ENCODE peak calls at places on chromosomes 12 and 14, in four cellular contexts. One of them, this sample, is unnamed.

GRCh38 chr12:16329594-16329993 is 17.9 kb upstream of the MGST1 start:
- DNase-seq in body of pancreas: no peak
- DNase-seq in A549: no peak
- DNase-seq in heart right ventricle: no peak
- DNase-seq in this sample: peak

GRCh38 chr12:63916561-63917476 is 72.3 kb downstream of the SRGAP1 start:
- DNase-seq in heart right ventricle: no peak
- DNase-seq in A549: peak
- DNase-seq in body of pancreas: no peak
- DNase-seq in this sample: peak

GRCh38 chr14:26381405-26381804 is 216.4 kb downstream of the NOVA1 start:
- DNase-seq in A549: no peak
- DNase-seq in body of pancreas: no peak
- DNase-seq in heart right ventricle: no peak
- DNase-seq in this sample: no peak

GRCh38 chr12:10033783-10034381 is 3.4 kb downstream of the CLEC9A start:
- DNase-seq in A549: no peak
- DNase-seq in body of pancreas: no peak
- DNase-seq in heart right ventricle: no peak
- DNase-seq in this sample: peak

GRCh38 chr14:101191086-101191881 is 287.8 kb upstream of the RTL1 start:
- DNase-seq in body of pancreas: no peak
- DNase-seq in heart right ventricle: no peak
- DNase-seq in A549: no peak
- DNase-seq in this sample: no peak

GRCh38 chr14:47227051-47227600 is 448.3 kb downstream of the MDGA2 start:
- DNase-seq in body of pancreas: no peak
- DNase-seq in A549: no peak
- DNase-seq in heart right ventricle: no peak
- DNase-seq in this sample: no peak

GRCh38 chr12:30278401-30278800 is 417.3 kb downstream of the IPO8 start:
- DNase-seq in A549: no peak
- DNase-seq in body of pancreas: no peak
- DNase-seq in heart right ventricle: no peak
- DNase-seq in this sample: no peak

GRCh38 chr12:24455811-24456210 is 493.1 kb downstream of the BCAT1 start:
- DNase-seq in body of pancreas: no peak
- DNase-seq in heart right ventricle: no peak
- DNase-seq in A549: no peak
- DNase-seq in this sample: no peak

GRCh38 chr12:121009744-121010143 is 6.5 kb downstream of the C12orf43 start:
- DNase-seq in body of pancreas: peak
- DNase-seq in A549: peak
- DNase-seq in heart right ventricle: no peak
- DNase-seq in this sample: peak

GRCh38 chr12:10397311-10397710 is 7.5 kb upstream of the KLRK1 start:
- DNase-seq in heart right ventricle: no peak
- DNase-seq in A549: no peak
- DNase-seq in body of pancreas: no peak
- DNase-seq in this sample: no peak

GRCh38 chr12:64273527-64274403 is 51.7 kb upstream of the KICS2 start:
- DNase-seq in heart right ventricle: no peak
- DNase-seq in A549: peak
- DNase-seq in body of pancreas: no peak
- DNase-seq in this sample: peak

GRCh38 chr14:100078997-100079561 is 13.9 kb downstream of the EVL start:
- DNase-seq in A549: no peak
- DNase-seq in body of pancreas: no peak
- DNase-seq in heart right ventricle: no peak
- DNase-seq in this sample: peak

GRCh38 chr14:100606687-100607610 is 19.7 kb upstream of the BEGAIN start:
- DNase-seq in heart right ventricle: no peak
- DNase-seq in body of pancreas: peak
- DNase-seq in A549: no peak
- DNase-seq in this sample: no peak

GRCh38 chr14:80215756-80216581 is 4.7 kb upstream of the DIO2 start:
- DNase-seq in heart right ventricle: peak
- DNase-seq in A549: peak
- DNase-seq in body of pancreas: no peak
- DNase-seq in this sample: peak

GRCh38 chr12:131803995-131804521 is 24.1 kb upstream of the MMP17 start:
- DNase-seq in A549: no peak
- DNase-seq in heart right ventricle: no peak
- DNase-seq in body of pancreas: no peak
- DNase-seq in this sample: peak

GRCh38 chr12:102107970-102108369 is 11.9 kb downstream of the NUP37 start:
- DNase-seq in A549: no peak
- DNase-seq in heart right ventricle: no peak
- DNase-seq in body of pancreas: no peak
- DNase-seq in this sample: no peak

GRCh38 chr12:78385541-78385940 is 479.0 kb upstream of the SYT1 start:
- DNase-seq in A549: no peak
- DNase-seq in body of pancreas: no peak
- DNase-seq in heart right ventricle: no peak
- DNase-seq in this sample: peak

GRCh38 chr12:131473721-131474709 is 236.9 kb upstream of the SFSWAP start:
- DNase-seq in body of pancreas: no peak
- DNase-seq in heart right ventricle: no peak
- DNase-seq in A549: no peak
- DNase-seq in this sample: no peak

GRCh38 chr14:81313775-81314429 is 86.2 kb downstream of the STON2 start:
- DNase-seq in body of pancreas: no peak
- DNase-seq in A549: no peak
- DNase-seq in heart right ventricle: no peak
- DNase-seq in this sample: peak

GRCh38 chr14:88872976-88873375 is 48.5 kb downstream of the TTC8 start:
- DNase-seq in A549: no peak
- DNase-seq in body of pancreas: no peak
- DNase-seq in heart right ventricle: no peak
- DNase-seq in this sample: no peak

GRCh38 chr12:46201284-46201789 is 67.5 kb downstream of the SLC38A1 start:
- DNase-seq in A549: no peak
- DNase-seq in body of pancreas: no peak
- DNase-seq in heart right ventricle: no peak
- DNase-seq in this sample: no peak

GRCh38 chr14:65290830-65291229 is 121.7 kb upstream of the FUT8 start:
- DNase-seq in body of pancreas: no peak
- DNase-seq in A549: peak
- DNase-seq in heart right ventricle: no peak
- DNase-seq in this sample: peak

GRCh38 chr12:57779736-57780135 is 2.9 kb upstream of the TSFM start:
- DNase-seq in body of pancreas: no peak
- DNase-seq in heart right ventricle: no peak
- DNase-seq in A549: no peak
- DNase-seq in this sample: no peak

GRCh38 chr12:47746073-47746472 is 12.6 kb downstream of the RAPGEF3 start:
- DNase-seq in A549: no peak
- DNase-seq in body of pancreas: no peak
- DNase-seq in heart right ventricle: no peak
- DNase-seq in this sample: no peak

GRCh38 chr14:93857081-93857480 is 68.8 kb upstream of the PRIMA1 start:
- DNase-seq in heart right ventricle: no peak
- DNase-seq in A549: no peak
- DNase-seq in body of pancreas: no peak
- DNase-seq in this sample: no peak

GRCh38 chr12:118850244-118850825 is 131.0 kb upstream of the SRRM4 start:
- DNase-seq in heart right ventricle: no peak
- DNase-seq in A549: peak
- DNase-seq in body of pancreas: peak
- DNase-seq in this sample: peak

GRCh38 chr12:27081668-27082091 is 698 bp downstream of the C12orf71 start:
- DNase-seq in body of pancreas: no peak
- DNase-seq in A549: peak
- DNase-seq in heart right ventricle: no peak
- DNase-seq in this sample: peak
- TF ChIP-seq CTCF in body of pancreas: no peak
- TF ChIP-seq CTCF in A549: no peak
- TF ChIP-seq CTCF in heart right ventricle: no peak
- TF ChIP-seq CTCF in this sample: peak

GRCh38 chr12:104761091-104761490 is 197.0 kb downstream of the SLC41A2 start:
- DNase-seq in body of pancreas: no peak
- DNase-seq in heart right ventricle: no peak
- DNase-seq in A549: no peak
- DNase-seq in this sample: no peak
- TF ChIP-seq CTCF in body of pancreas: no peak
- TF ChIP-seq CTCF in heart right ventricle: no peak
- TF ChIP-seq CTCF in A549: no peak
- TF ChIP-seq CTCF in this sample: no peak

GRCh38 chr14:85336817-85337216 is 193.1 kb upstream of the FLRT2 start:
- DNase-seq in heart right ventricle: no peak
- DNase-seq in A549: no peak
- DNase-seq in body of pancreas: no peak
- DNase-seq in this sample: no peak
- TF ChIP-seq CTCF in heart right ventricle: no peak
- TF ChIP-seq CTCF in A549: no peak
- TF ChIP-seq CTCF in body of pancreas: no peak
- TF ChIP-seq CTCF in this sample: no peak

GRCh38 chr12:103442187-103442564 is 53.6 kb downstream of the C12orf42 start:
- DNase-seq in A549: no peak
- DNase-seq in heart right ventricle: no peak
- DNase-seq in body of pancreas: no peak
- DNase-seq in this sample: no peak

GRCh38 chr12:103444983-103445382 is 50.8 kb downstream of the C12orf42 start:
- DNase-seq in body of pancreas: no peak
- DNase-seq in heart right ventricle: no peak
- DNase-seq in A549: no peak
- DNase-seq in this sample: no peak

GRCh38 chr12:103442822-103443221 is 52.9 kb downstream of the C12orf42 start:
- DNase-seq in body of pancreas: no peak
- DNase-seq in heart right ventricle: no peak
- DNase-seq in A549: no peak
- DNase-seq in this sample: no peak

DNA sequence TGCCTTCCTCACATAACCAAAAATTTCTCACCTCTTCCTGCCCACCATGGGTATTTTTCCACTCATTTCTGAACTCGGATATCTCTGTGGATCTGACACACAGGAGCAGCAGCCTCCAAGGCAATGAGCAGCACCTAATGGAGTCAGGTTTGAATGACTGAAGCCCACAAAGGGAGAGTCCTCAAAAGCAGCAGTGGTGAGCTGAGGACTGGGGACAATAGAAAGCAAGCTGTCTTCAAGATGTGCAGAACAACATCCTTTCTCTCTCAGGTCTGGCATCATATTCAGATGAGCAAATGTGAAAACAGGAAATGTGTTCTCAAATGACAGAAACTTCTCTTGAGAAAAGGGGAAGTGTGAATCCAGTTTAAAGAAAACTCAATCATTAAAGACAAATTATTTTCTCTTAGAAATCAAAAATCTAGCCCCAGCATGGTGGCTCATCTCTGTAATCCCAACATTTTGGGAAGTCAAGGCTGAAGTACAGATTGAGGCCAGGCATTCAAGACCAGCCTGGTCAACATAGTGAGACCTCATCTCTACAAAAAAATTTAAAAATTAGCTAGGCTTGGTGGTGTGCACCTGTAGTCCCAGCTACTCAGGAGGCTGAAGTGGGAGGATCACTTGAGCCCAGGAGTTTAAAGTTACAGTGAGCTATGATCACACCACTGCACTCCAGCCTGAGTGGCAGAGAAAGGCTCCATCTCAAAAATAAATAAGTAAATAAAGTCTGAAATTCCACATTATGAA is 54.2 kb downstream of the C12orf42 start:
- DNase-seq in A549: no peak
- DNase-seq in heart right ventricle: no peak
- DNase-seq in body of pancreas: no peak
- DNase-seq in this sample: no peak
- TF ChIP-seq CTCF in A549: no peak
- TF ChIP-seq CTCF in heart right ventricle: no peak
- TF ChIP-seq CTCF in body of pancreas: no peak
- TF ChIP-seq CTCF in this sample: no peak

This sample was measured in MCF 10A.